ENCODE peak calls at places on chromosomes 13 and 19, in four cellular contexts. S, C, I and H are unnamed samples.

GRCh38 chr19:5681446-5682292 is 842 bp downstream of the HSD11B1L start:
- DNase-seq in S (peak), C (no peak), I (no peak), H (no peak)

GRCh38 chr13:97256343-97256783 is 34.2 kb downstream of the MBNL2 start:
- DNase-seq in S (no peak), C (peak), I (peak), H (peak)

GRCh38 chr19:1657632-1658445 is 5.4 kb upstream of the TCF3 start:
- DNase-seq in S (no peak), C (no peak), I (no peak), H (no peak)

GRCh38 chr13:36207672-36208071 is 6.7 kb downstream of the SOHLH2 start:
- DNase-seq in S (no peak), C (peak), I (no peak), H (peak)

GRCh38 chr13:112510987-112511715 is 76.8 kb downstream of the TUBGCP3 start:
- DNase-seq in S (no peak), C (no peak), I (no peak), H (no peak)

GRCh38 chr13:94674609-94675348 is 37.6 kb downstream of the SOX21 start:
- DNase-seq in S (no peak), C (peak), I (peak), H (peak)

GRCh38 chr13:106466691-106467405 is 68.6 kb downstream of the EFNB2 start:
- DNase-seq in S (no peak), C (no peak), I (no peak), H (no peak)

GRCh38 chr13:53200498-53201453 is 172.2 kb downstream of the OLFM4 start:
- DNase-seq in S (no peak), C (peak), I (no peak), H (no peak)

GRCh38 chr19:18300930-18301717 is 19.7 kb upstream of the JUND start:
- DNase-seq in S (peak), C (peak), I (no peak), H (peak)

GRCh38 chr19:33677745-33678426 is 56.1 kb downstream of the CHST8 start:
- DNase-seq in S (no peak), C (no peak), I (no peak), H (no peak)

GRCh38 chr19:35110974-35111373 is 4.6 kb upstream of the FXYD3 start:
- DNase-seq in S (no peak), C (no peak), I (no peak), H (no peak)

GRCh38 chr13:50081899-50082425 is 66.7 kb downstream of the KCNRG start:
- DNase-seq in S (peak), C (peak), I (peak), H (peak)
- H3K4me3 ChIP-seq in S (peak), C (peak), I (peak), H (peak)

GRCh38 chr13:47004022-47004421 is 107.2 kb upstream of the HTR2A start:
- DNase-seq in S (no peak), C (peak), I (no peak), H (peak)
- TF ChIP-seq CTCF in S (no peak), C (peak), I (no peak), H (peak)

GRCh38 chr19:6754653-6755463 is 12.4 kb downstream of the SH2D3A start:
- DNase-seq in S (no peak), C (no peak), I (no peak), H (no peak)

GRCh38 chr19:6753178-6754031 is 13.8 kb downstream of the SH2D3A start:
- DNase-seq in S (peak), C (peak), I (no peak), H (peak)

GRCh38 chr19:6751189-6751588 is 11.7 kb downstream of the TRIP10 start:
- DNase-seq in S (no peak), C (no peak), I (no peak), H (no peak)

GRCh38 chr19:6754136-6754535 is 13.1 kb downstream of the SH2D3A start:
- DNase-seq in S (no peak), C (no peak), I (no peak), H (no peak)

GRCh38 chr19:6752257-6753177 is 13.0 kb downstream of the TRIP10 start:
- DNase-seq in S (no peak), C (no peak), I (no peak), H (no peak)
- H3K4me3 ChIP-seq in S (peak), C (peak), I (no peak), H (peak)

GRCh38 chr19:21335721-21336120 is 6.5 kb upstream of the ZNF708 start:
- DNase-seq in S (no peak), C (no peak), I (no peak), H (no peak)
- TF ChIP-seq CTCF in S (no peak), C (peak), I (no peak), H (no peak)

DNA sequence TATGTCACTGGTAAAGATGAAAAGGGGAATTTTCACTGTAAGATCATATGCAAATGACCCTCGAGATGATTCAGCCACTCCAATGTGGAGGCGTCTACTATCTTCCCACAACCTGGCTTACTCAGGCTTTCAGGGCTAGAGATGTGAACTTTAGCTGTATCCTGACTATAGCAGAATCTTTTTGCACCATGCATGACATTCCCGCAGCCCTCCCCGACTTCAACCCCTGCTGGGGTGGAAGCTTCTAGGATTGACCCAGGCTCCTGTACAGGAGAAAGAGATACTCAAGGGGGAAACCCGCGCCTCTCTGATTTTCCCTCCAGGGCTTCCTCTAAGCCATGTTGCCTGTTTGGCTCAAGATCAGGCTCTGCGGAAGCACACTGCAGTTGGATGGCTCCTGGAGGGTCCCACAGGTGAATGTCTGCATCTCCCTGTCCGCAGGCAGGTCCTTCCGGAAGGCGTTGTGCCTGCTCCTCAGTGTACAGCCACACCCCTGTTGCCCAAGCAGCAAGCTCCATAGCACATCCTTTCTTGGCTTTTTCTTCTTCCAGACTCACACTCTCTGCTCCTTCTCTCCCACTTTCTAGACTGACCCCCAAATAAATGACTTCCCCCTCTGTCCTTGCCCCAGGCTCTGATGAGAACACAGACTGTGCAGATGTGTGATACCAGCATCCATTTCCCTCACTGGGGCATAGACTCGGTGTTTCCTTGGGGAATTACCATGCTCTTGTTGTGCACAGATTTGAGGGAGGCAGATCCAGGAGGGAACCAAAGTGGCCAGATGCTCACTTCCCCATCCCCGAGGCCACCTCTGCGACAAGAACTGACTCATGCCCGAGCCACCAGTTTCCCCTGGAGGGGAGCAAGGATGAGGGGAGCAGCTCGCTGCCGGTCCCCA is 29.1 kb upstream of the POP4 start:
- DNase-seq in S (no peak), C (peak), I (no peak), H (peak)
- H3K4me3 ChIP-seq in S (no peak), C (no peak), I (no peak), H (no peak)

GRCh38 chr19:15252398-15253018 is 20.3 kb upstream of the EPHX3 start:
- DNase-seq in S (no peak), C (peak), I (no peak), H (peak)
- TF ChIP-seq CTCF in S (no peak), C (peak), I (peak), H (peak)

DNA sequence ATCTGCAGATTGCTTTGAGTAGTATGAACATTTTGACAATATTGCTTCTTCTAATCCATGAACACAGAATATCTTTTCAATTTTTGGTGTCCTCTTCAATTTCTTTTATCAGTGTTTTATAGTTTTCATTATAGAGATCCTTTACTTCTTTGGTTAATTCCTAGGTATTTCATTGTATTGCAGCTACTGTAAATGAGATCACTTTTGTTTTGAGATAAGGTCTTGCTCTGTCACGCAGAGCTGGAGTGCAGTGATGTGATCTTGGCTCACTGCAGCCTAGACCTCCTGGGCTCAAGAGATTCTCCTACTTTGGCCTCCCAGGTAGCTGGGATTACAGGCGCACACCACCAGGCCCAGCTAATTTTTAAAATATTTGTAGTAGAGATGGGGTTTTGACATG is 9.8 kb downstream of the CYP2A7 start:
- DNase-seq in S (no peak), C (no peak), I (no peak), H (peak)
- H3K4me3 ChIP-seq in S (no peak), C (no peak), I (no peak), H (no peak)

DNA sequence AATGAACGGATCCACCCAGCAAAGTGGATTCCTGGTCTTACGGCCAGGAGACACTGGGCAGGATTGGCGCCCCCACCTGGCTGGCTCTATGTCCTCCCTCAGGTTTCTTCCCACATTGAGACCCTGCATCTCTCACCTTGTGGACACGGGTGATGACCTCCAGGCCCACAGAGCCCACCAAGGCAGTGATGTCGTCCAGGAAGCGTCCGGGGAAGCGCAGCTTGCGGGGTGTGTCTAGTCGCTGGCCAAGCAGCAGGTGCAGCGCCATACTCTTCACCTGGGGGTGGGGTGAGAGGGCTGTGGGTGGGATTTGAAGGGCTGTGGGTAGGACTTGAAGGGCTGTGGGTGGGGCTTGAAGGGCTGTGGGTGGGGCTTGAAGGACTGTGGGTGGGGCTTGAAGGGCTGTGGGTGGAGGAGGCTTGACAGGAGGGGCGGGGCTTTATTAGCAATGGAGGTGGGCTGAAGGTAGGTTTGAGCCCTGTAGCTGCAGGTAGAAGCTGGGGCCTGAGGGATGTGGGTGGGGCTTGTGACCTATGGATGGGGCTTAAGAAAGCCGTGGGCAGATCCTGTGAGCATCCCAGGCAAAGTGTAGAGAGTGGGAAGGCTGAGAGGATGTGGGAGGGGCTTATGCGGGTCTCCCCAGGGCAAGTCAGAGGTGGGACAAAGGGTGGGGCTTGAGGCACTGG is 12.1 kb upstream of the ANGPTL8 start:
- DNase-seq in S (no peak), C (no peak), I (no peak), H (no peak)
- TF ChIP-seq CTCF in S (no peak), C (no peak), I (peak), H (no peak)

DNA sequence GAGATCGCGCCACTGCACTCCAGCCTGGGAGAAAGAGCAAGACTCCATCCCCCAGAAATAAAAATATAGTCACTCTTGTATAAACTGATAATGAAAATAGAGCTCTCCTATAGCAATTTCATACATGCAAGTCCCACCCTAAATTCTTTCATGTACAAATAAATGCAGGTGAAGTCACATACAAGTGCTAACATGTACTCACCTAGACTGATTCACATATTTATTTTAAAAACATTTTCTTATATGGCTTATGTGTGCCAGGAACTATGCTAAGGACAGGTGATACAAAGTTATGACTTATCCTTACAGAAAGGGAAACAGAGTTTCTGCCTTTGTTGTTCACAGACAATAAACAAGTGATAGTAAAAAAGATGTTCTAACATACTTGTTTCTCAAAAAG is 32.0 kb downstream of the USP12 start:
- DNase-seq in S (no peak), C (no peak), I (no peak), H (no peak)
- H3K4me3 ChIP-seq in S (no peak), C (no peak), I (no peak), H (no peak)

DNA sequence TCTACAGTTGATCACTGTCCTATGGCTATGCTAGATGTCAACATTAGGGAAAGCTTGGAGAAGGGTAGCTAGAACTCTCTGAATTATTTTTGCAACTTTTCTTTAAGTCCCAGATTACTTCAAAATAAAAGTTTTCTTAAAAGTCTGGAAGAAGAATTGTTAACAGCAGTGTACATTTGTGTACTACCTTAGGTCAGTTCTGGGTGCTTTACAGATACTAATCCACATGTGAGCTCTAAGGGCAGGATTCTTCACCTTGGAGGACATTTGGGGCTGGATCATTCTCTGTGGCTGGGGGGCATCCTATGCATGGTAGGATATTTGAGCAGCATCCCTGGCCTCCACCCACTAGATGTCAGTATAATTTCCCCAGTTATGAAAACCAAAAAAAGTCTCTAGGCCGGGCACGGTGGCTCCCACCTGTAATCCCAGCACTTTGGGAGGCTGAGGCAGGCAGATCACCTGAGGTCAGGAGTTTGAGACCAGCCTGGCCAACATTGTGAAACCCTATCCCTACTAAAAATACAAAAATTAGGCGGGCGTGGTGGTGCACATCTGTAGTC is 2.8 kb downstream of the BRME1 start:
- DNase-seq in S (no peak), C (peak), I (no peak), H (no peak)
- TF ChIP-seq CTCF in S (no peak), C (peak), I (peak), H (peak)